ENCODE peak calls at places on chromosomes 1 and 21, in eight cellular contexts. O is type B pancreatic cell, W is HepG2, J is nephron progenitor cell, D is bronchial epithelial cell, Z is pancreas, N is transverse colon, Q is H9. F is an unnamed sample.

GRCh38 chr1:2130156-2130555 is 64.4 kb downstream of the FAAP20 start:
- DNase-seq in O (no peak), W (no peak), J (no peak), D (no peak), Z (no peak), N (no peak), Q (no peak), F (no peak)

GRCh38 chr1:223642155-223642689 is 23.3 kb downstream of the CAPN8 start:
- DNase-seq in O (no peak), W (no peak), J (no peak), D (no peak), Z (no peak), N (no peak), Q (no peak), F (no peak)

GRCh38 chr1:12309783-12310742 is 80.2 kb downstream of the VPS13D start:
- DNase-seq in O (no peak), W (no peak), J (no peak), D (no peak), Z (no peak), N (peak), Q (no peak), F (no peak)

GRCh38 chr1:1155258-1155657 is 18.4 kb upstream of the TTLL10 start:
- DNase-seq in O (no peak), W (no peak), J (no peak), D (no peak), Z (no peak), N (no peak), Q (no peak), F (no peak)

GRCh38 chr1:159510223-159510530 is 25.6 kb downstream of the OR10J5 start:
- DNase-seq in O (no peak), W (no peak), J (no peak), D (no peak), Z (no peak), N (no peak), Q (no peak), F (no peak)

GRCh38 chr21:41707231-41707988 is 59.4 kb downstream of the RIPK4 start:
- DNase-seq in O (no peak), W (no peak), J (no peak), D (peak), Z (no peak), N (no peak), Q (no peak), F (no peak)

GRCh38 chr1:5105744-5106143 is 451.3 kb downstream of the AJAP1 start:
- DNase-seq in O (no peak), W (no peak), J (no peak), D (no peak), Z (no peak), N (no peak), Q (no peak), F (no peak)

GRCh38 chr1:219210067-219210466 is 36.4 kb downstream of the LYPLAL1 start:
- DNase-seq in O (no peak), W (no peak), J (no peak), D (peak), Z (no peak), N (no peak), Q (no peak), F (no peak)

GRCh38 chr1:243271990-243272389 is 16.1 kb downstream of the SDCCAG8 start:
- DNase-seq in O (no peak), W (no peak), J (no peak), D (no peak), Z (no peak), N (no peak), Q (no peak), F (no peak)

GRCh38 chr21:36065497-36066036 is 4.3 kb upstream of the CBR1 start:
- DNase-seq in O (no peak), W (peak), J (no peak), D (peak), Z (no peak), N (no peak), Q (no peak), F (peak)

GRCh38 chr1:204834329-204834728 is 36.3 kb upstream of the NFASC start:
- DNase-seq in O (no peak), W (no peak), J (no peak), D (no peak), Z (no peak), N (no peak), Q (peak), F (no peak)

GRCh38 chr1:54409156-54410142 is 3.3 kb upstream of the SSBP3 start:
- DNase-seq in O (no peak), W (no peak), J (no peak), D (no peak), Z (no peak), N (peak), Q (no peak), F (no peak)

GRCh38 chr1:2374260-2375155 is 16.8 kb downstream of the MORN1 start:
- DNase-seq in O (no peak), W (no peak), J (peak), D (no peak), Z (peak), N (peak), Q (no peak), F (no peak)

GRCh38 chr1:47755368-47755990 is 241.7 kb downstream of the TRABD2B start:
- DNase-seq in O (peak), W (peak), J (peak), D (peak), Z (peak), N (peak), Q (peak), F (no peak)

GRCh38 chr1:6587261-6588005 is 7.6 kb downstream of the ZBTB48 start:
- DNase-seq in O (no peak), W (no peak), J (no peak), D (peak), Z (peak), N (no peak), Q (no peak), F (no peak)

GRCh38 chr1:164382384-164382783 is 176.6 kb upstream of the PBX1 start:
- DNase-seq in O (no peak), W (no peak), J (no peak), D (no peak), Z (no peak), N (no peak), Q (no peak), F (no peak)

GRCh38 chr1:61244114-61244513 is 161.8 kb downstream of the NFIA start:
- DNase-seq in O (no peak), W (no peak), J (no peak), D (peak), Z (no peak), N (no peak), Q (no peak), F (no peak)

GRCh38 chr1:3930696-3931309 is 30.7 kb upstream of the C1orf174 start:
- DNase-seq in O (no peak), W (no peak), J (no peak), D (no peak), Z (no peak), N (no peak), Q (no peak), F (no peak)

GRCh38 chr1:212162635-212163034 is 122.6 kb upstream of the PPP2R5A start:
- DNase-seq in O (no peak), W (no peak), J (no peak), D (peak), Z (no peak), N (no peak), Q (no peak), F (no peak)

GRCh38 chr1:194654956-194655355 is 1468.5 kb upstream of the B3GALT2 start:
- DNase-seq in O (no peak), W (no peak), J (no peak), D (no peak), Z (no peak), N (no peak), Q (no peak), F (no peak)

GRCh38 chr1:194225781-194226180 is 1039.4 kb upstream of the B3GALT2 start:
- DNase-seq in O (no peak), W (no peak), J (no peak), D (no peak), Z (no peak), N (no peak), Q (no peak), F (no peak)

GRCh38 chr1:207941664-207942063 is 30.7 kb upstream of the CD34 start:
- DNase-seq in O (no peak), W (no peak), J (no peak), D (peak), Z (peak), N (peak), Q (no peak), F (no peak)
- TF ChIP-seq CTCF in O (no peak), W (no peak), J (no peak), D (no peak), Z (no peak), N (no peak), Q (no peak), F (no peak)

DNA sequence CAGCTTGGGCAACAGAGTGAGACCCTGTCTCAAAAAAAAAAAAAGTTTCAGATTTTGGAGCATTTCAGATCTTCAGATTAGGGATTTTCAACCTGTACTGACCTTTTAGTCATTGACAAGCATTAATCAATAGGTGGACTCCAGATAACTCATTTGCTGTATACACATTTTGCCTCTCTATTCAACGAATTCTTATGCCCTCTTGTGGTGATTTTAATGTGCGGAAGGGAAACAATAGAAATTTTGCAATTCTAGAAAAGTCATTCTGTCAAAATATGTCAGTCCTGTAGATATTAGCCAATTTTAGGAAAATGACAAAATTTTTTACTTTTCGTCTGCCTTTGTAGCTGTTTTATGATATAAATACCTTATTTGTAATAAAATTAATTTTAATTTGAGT is 11.6 kb upstream of the OR2G2 start:
- DNase-seq in O (no peak), W (peak), J (no peak), D (peak), Z (no peak), N (no peak), Q (no peak), F (no peak)
- TF ChIP-seq CTCF in O (peak), W (peak), J (peak), D (peak), Z (no peak), N (peak), Q (peak), F (peak)

DNA sequence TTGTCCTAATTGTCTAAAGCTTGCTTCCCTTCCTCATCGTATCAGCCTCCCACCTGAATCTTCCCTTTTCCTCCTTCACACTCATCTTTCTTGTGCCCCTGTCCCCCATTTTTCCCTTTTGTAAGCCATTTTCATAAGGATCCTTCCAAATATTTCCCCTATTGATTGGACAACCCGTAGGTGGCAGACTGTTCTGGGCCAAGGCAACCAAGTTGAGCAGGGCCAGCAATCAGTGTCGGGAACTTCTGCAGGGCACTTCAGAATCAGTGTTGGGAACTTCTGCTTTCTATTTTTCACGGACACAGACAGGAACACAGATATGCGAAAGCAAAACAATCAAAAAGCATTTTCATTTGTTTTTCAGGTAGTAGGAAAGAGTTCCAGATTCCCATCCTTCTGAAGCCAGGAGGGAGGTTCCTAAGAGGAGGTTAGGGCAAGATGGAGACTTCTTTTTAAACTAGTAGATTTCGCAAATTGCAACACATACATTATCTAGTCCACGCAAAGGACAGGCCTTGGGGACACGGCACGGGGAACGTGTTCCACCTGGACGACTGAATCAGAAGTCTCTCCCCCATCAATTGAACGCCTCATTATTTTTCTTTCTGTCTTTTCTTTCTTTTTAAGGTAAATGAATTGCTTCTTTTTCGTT is 691 bp upstream of the MPZL1 start:
- DNase-seq in O (no peak), W (peak), J (no peak), D (peak), Z (no peak), N (peak), Q (no peak), F (no peak)
- TF ChIP-seq CTCF in O (peak), W (peak), J (no peak), D (peak), Z (no peak), N (peak), Q (peak), F (peak)

GRCh38 chr1:216114180-216114579 is 309.1 kb downstream of the USH2A start:
- DNase-seq in O (no peak), W (no peak), J (no peak), D (no peak), Z (no peak), N (no peak), Q (no peak), F (no peak)

GRCh38 chr1:216124382-216124781 is 298.9 kb downstream of the USH2A start:
- DNase-seq in O (no peak), W (no peak), J (no peak), D (no peak), Z (no peak), N (no peak), Q (no peak), F (no peak)

GRCh38 chr1:216119600-216119999 is 303.6 kb downstream of the USH2A start:
- DNase-seq in O (no peak), W (peak), J (no peak), D (peak), Z (no peak), N (no peak), Q (no peak), F (no peak)
- TF ChIP-seq CTCF in O (peak), W (peak), J (peak), D (peak), Z (no peak), N (no peak), Q (peak), F (peak)

GRCh38 chr1:35769188-35769758 is 505 bp downstream of the CLSPN start:
- DNase-seq in O (peak), W (peak), J (peak), D (peak), Z (peak), N (peak), Q (peak), F (peak)
- TF ChIP-seq CTCF in O (peak), W (peak), J (no peak), D (no peak), Z (no peak), N (no peak), Q (peak), F (peak)

GRCh38 chr1:203593723-203594122 is 32.9 kb upstream of the ATP2B4 start:
- DNase-seq in O (no peak), W (no peak), J (no peak), D (peak), Z (peak), N (peak), Q (peak), F (no peak)
- TF ChIP-seq CTCF in O (peak), W (peak), J (no peak), D (peak), Z (peak), N (peak), Q (peak), F (no peak)

GRCh38 chr1:72284398-72285073 is 2.2 kb upstream of the NEGR1 start:
- DNase-seq in O (no peak), W (peak), J (peak), D (peak), Z (no peak), N (peak), Q (peak), F (peak)
- TF ChIP-seq CTCF in O (peak), W (peak), J (no peak), D (no peak), Z (no peak), N (no peak), Q (no peak), F (peak)